ENCODE peak calls at places on chromosomes 11 and 22, in ten cellular contexts. E is cardiac muscle cell, R is MM.1S, A is heart left ventricle, N is HFFc6, U is fibroblast of mammary gland, Y is fibroblast of lung, C is endothelial cell of umbilical vein, Q is cardiac fibroblast, V is GM12878. D is an unnamed sample.

GRCh38 chr11:73344191-73344607 is 32.0 kb upstream of the RELT start:
- DNase-seq in R (no peak), N (no peak), Y (peak), E (no peak), Q (no peak), A (peak), V (no peak), C (no peak), U (no peak), D (no peak)

GRCh38 chr22:21047730-21048129 is 2.0 kb downstream of the LRRC74B start:
- DNase-seq in A (peak), R (no peak), U (no peak), E (no peak), Q (no peak), V (no peak), Y (no peak), C (no peak), N (no peak), D (no peak)

GRCh38 chr11:2574043-2574552 is 125.7 kb downstream of the KCNQ1OT1 start:
- DNase-seq in C (no peak), Y (no peak), Q (no peak), E (no peak), U (no peak), N (no peak), R (no peak), V (no peak), A (peak), D (no peak)

GRCh38 chr11:77322926-77323590 is 21.6 kb upstream of the GDPD4 start:
- DNase-seq in A (no peak), N (peak), Y (peak), V (no peak), U (peak), E (no peak), C (no peak), R (no peak), Q (peak), D (no peak)

GRCh38 chr11:109865558-109866186 is 227.5 kb upstream of the ZC3H12C start:
- DNase-seq in N (no peak), U (no peak), A (peak), V (no peak), E (no peak), R (no peak), C (no peak), Y (no peak), Q (no peak), D (peak)

GRCh38 chr22:47586038-47586437 is 823.6 kb downstream of the TBC1D22A start:
- DNase-seq in U (no peak), E (no peak), Y (no peak), R (no peak), A (no peak), Q (no peak), V (no peak), N (no peak), C (no peak), D (no peak)

GRCh38 chr11:16794047-16794818 is 55.8 kb downstream of the C11orf58 start:
- DNase-seq in Q (no peak), V (no peak), E (no peak), C (no peak), U (no peak), Y (no peak), N (no peak), A (no peak), R (no peak), D (no peak)

GRCh38 chr11:86370922-86371614 is 3.6 kb upstream of the CCDC81 start:
- DNase-seq in V (no peak), Y (peak), Q (peak), R (no peak), N (peak), E (no peak), U (peak), C (peak), A (no peak), D (no peak)

GRCh38 chr11:58762284-58763119 is 30.8 kb upstream of the GLYAT start:
- DNase-seq in V (no peak), N (no peak), Y (no peak), E (no peak), U (no peak), Q (no peak), A (no peak), R (no peak), C (no peak), D (no peak)

GRCh38 chr11:128904872-128905344 is 13.8 kb downstream of the KCNJ5 start:
- DNase-seq in C (peak), Q (no peak), A (peak), U (no peak), Y (peak), E (peak), N (no peak), V (no peak), R (no peak), D (peak)

GRCh38 chr11:60921259-60921658 is 3.0 kb upstream of the TMEM132A start:
- DNase-seq in A (no peak), C (no peak), U (no peak), V (no peak), R (no peak), E (no peak), Y (no peak), N (no peak), Q (no peak), D (no peak)

GRCh38 chr22:49402169-49402568 is 425.5 kb downstream of the BRD1 start:
- DNase-seq in N (no peak), U (no peak), Y (no peak), V (no peak), A (no peak), Q (no peak), R (no peak), E (no peak), C (no peak), D (no peak)

GRCh38 chr22:30038219-30038618 is 42.0 kb upstream of the HORMAD2 start:
- DNase-seq in Y (peak), Q (peak), V (no peak), A (peak), U (peak), N (peak), E (no peak), C (peak), R (no peak), D (peak)

GRCh38 chr22:31291716-31292644 is at the start of gene PIK3IP1:
- DNase-seq in V (peak), Q (peak), C (peak), A (peak), Y (peak), U (peak), N (peak), R (peak), E (peak), D (peak)

GRCh38 chr11:43924112-43924855 is 18.2 kb upstream of the C11orf96 start:
- DNase-seq in Y (no peak), R (no peak), A (no peak), U (no peak), E (no peak), N (no peak), C (no peak), V (no peak), Q (no peak), D (no peak)

GRCh38 chr11:46275964-46276641 is 1.4 kb upstream of the CREB3L1 start:
- DNase-seq in A (no peak), N (no peak), U (no peak), E (no peak), V (no peak), R (no peak), C (no peak), Y (no peak), Q (no peak), D (no peak)

GRCh38 chr11:65078151-65078550 is 5.7 kb downstream of the CDCA5 start:
- DNase-seq in Q (peak), E (peak), V (no peak), A (no peak), Y (peak), N (peak), R (peak), C (peak), U (peak), D (peak)

GRCh38 chr11:96187779-96188624 is 155.0 kb downstream of the MAML2 start:
- DNase-seq in U (peak), V (no peak), A (peak), Y (peak), N (peak), R (no peak), C (peak), Q (peak), E (no peak), D (peak)

GRCh38 chr11:899724-900123 is 10.9 kb downstream of the CHID1 start:
- DNase-seq in A (no peak), U (no peak), C (no peak), Y (no peak), V (no peak), E (no peak), Q (no peak), R (no peak), N (no peak), D (no peak)

GRCh38 chr22:20089977-20090729 is 10.1 kb downstream of the DGCR8 start:
- DNase-seq in E (no peak), R (no peak), V (no peak), A (peak), C (no peak), Q (peak), Y (no peak), N (peak), U (peak), D (no peak)

GRCh38 chr11:120985718-120986569 is 38.0 kb upstream of the TBCEL start:
- DNase-seq in N (peak), V (no peak), Q (peak), Y (peak), E (peak), R (peak), A (peak), U (peak), C (peak), D (peak)

GRCh38 chr11:83724704-83725114 is 438.5 kb upstream of the CCDC90B start:
- DNase-seq in A (no peak), Q (no peak), Y (no peak), U (peak), N (no peak), V (no peak), C (no peak), R (no peak), E (peak), D (peak)

GRCh38 chr11:90874281-90874680 is 651.4 kb upstream of the CHORDC1 start:
- DNase-seq in U (no peak), N (no peak), V (no peak), E (no peak), Q (no peak), C (no peak), R (no peak), Y (no peak), A (no peak), D (peak)

GRCh38 chr11:105960252-105961245 is 61.5 kb downstream of the MSANTD4 start:
- DNase-seq in C (no peak), V (no peak), Q (no peak), U (no peak), E (no peak), A (peak), Y (no peak), N (no peak), R (no peak), D (no peak)

GRCh38 chr11:43579171-43579918 is 101.2 kb upstream of the HSD17B12 start:
- DNase-seq in A (no peak), N (no peak), Q (peak), R (no peak), V (no peak), E (peak), U (peak), Y (peak), C (peak), D (peak)

GRCh38 chr22:17518379-17518778 is 44.9 kb upstream of the SLC25A18 start:
- DNase-seq in R (no peak), V (no peak), Y (no peak), C (no peak), A (no peak), N (no peak), Q (no peak), E (no peak), U (no peak), D (no peak)

GRCh38 chr11:33256808-33257159 is 397 bp upstream of the HIPK3 start:
- DNase-seq in R (no peak), Q (no peak), A (no peak), U (no peak), C (no peak), N (no peak), Y (no peak), V (no peak), E (no peak), D (no peak)

GRCh38 chr11:76695133-76695532 is 24.6 kb upstream of the LRRC32 start:
- DNase-seq in Y (no peak), C (no peak), N (no peak), Q (no peak), V (no peak), U (no peak), E (no peak), A (no peak), R (no peak), D (no peak)

GRCh38 chr11:66976048-66976467 is 954 bp downstream of the C11orf86 start:
- DNase-seq in Q (peak), N (no peak), E (peak), U (no peak), Y (no peak), A (no peak), C (peak), V (no peak), R (no peak), D (peak)

GRCh38 chr11:127288926-127289325 is 288.4 kb upstream of the KIRREL3 start:
- DNase-seq in E (no peak), A (no peak), C (no peak), Q (no peak), N (no peak), R (no peak), Y (no peak), V (no peak), U (no peak), D (no peak)

GRCh38 chr11:72719144-72719543 is 33.1 kb downstream of the ARAP1 start:
- DNase-seq in R (peak), Y (peak), C (no peak), V (no peak), E (peak), N (no peak), Q (no peak), U (peak), A (peak), D (no peak)

GRCh38 chr11:120674537-120674936 is 163.0 kb downstream of the GRIK4 start:
- DNase-seq in Y (peak), A (no peak), R (no peak), Q (no peak), E (no peak), V (no peak), U (no peak), C (no peak), N (no peak), D (no peak)

GRCh38 chr22:20154602-20155183 is 3.8 kb upstream of the CCDC188 start:
- DNase-seq in A (no peak), V (no peak), Y (no peak), Q (no peak), E (no peak), U (no peak), R (no peak), N (no peak), C (no peak), D (no peak)

DNA sequence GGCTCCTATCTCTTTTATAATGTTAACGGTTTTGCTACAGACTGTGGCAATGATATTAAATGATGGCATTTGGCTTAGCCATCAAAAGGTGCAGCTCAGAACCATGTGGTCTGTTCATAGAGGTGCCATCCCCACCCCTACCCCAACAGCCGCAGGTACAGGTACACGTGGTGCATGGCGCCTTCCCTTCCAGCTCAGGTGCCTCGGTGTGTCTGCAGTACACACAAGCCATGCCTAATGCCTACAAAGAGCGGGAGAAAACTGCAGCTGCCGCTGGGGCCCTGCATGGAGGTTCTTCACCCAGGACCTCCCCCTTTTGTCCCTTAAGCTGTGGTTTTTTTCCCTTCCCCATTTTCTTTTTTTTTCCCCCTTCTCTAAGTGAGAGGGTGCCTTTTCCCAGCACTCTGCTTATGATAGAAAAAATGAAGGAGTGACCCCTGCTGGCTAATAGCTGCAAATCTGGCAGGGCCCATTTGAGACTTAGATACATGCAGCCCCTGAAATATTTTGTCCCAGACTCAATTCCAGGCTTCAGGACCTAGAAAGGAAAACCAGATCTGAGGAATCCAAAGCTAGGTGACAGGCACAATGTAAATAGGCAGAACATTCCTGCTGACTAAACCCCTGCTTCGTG is 6.5 kb downstream of the OR52M1 start:
- DNase-seq in E (no peak), V (no peak), Y (no peak), Q (peak), R (no peak), U (no peak), N (no peak), A (no peak), C (peak), D (peak)
- TF ChIP-seq CTCF in E (no peak), V (peak), Y (peak), Q (peak), R (peak), U (peak), N (peak), A (no peak), C (peak), D (peak)

GRCh38 chr22:24703101-24703500 is 71.4 kb downstream of the PIWIL3 start:
- DNase-seq in C (no peak), Q (peak), R (no peak), V (no peak), N (no peak), A (peak), Y (peak), E (no peak), U (peak), D (no peak)

GRCh38 chr22:24707477-24707816 is 67.1 kb downstream of the PIWIL3 start:
- DNase-seq in C (no peak), A (no peak), E (no peak), R (no peak), U (no peak), Q (no peak), Y (no peak), V (no peak), N (no peak), D (no peak)

GRCh38 chr22:24706050-24706449 is 68.5 kb downstream of the PIWIL3 start:
- DNase-seq in N (no peak), R (no peak), Q (no peak), A (no peak), Y (no peak), V (no peak), E (no peak), C (peak), U (no peak), D (no peak)

GRCh38 chr22:24706732-24707476 is 67.6 kb downstream of the PIWIL3 start:
- DNase-seq in N (no peak), Y (no peak), V (no peak), Q (no peak), R (no peak), E (no peak), C (no peak), U (no peak), A (no peak), D (no peak)
- TF ChIP-seq CTCF in N (no peak), Y (no peak), V (no peak), Q (no peak), R (no peak), E (no peak), C (no peak), U (no peak), A (no peak), D (no peak)

DNA sequence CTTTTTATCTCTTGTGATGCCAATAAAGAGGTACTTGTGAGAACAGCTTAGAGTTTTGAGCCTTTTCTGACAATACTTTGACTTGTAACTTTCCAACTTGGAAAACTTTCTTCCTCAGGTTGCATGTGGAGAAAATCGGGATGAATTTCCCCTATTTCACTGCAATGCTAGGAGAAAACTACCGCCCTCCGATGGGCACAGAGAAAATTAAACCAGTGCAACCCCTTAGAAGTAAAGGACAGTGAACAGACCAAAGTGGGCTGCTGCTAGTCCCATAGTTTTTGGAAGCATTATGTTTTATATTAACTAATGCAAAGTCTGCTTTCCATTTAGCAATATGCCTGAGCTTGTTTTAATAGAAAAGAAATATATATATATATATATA is 195.5 kb upstream of the RAG2 start:
- DNase-seq in N (no peak), U (no peak), E (peak), Y (no peak), V (no peak), C (no peak), R (no peak), A (no peak), Q (no peak), D (peak)
- TF ChIP-seq CTCF in N (no peak), U (no peak), E (peak), Y (peak), V (no peak), C (no peak), R (no peak), A (no peak), Q (no peak), D (no peak)

GRCh38 chr22:42992092-42992491 is 22.9 kb downstream of the PACSIN2 start:
- DNase-seq in Y (no peak), V (no peak), A (no peak), N (no peak), E (no peak), C (no peak), R (no peak), U (no peak), Q (no peak), D (no peak)

GRCh38 chr22:42991010-42991651 is 23.8 kb downstream of the PACSIN2 start:
- DNase-seq in A (no peak), C (no peak), V (no peak), Y (peak), E (no peak), R (no peak), U (peak), Q (peak), N (peak), D (peak)

GRCh38 chr22:42992886-42993479 is 22.0 kb downstream of the PACSIN2 start:
- DNase-seq in A (no peak), Y (no peak), R (no peak), E (no peak), N (no peak), Q (no peak), U (no peak), C (no peak), V (no peak), D (no peak)

GRCh38 chr22:42993651-42994275 is 21.2 kb downstream of the PACSIN2 start:
- DNase-seq in R (no peak), Y (peak), A (no peak), N (peak), U (peak), E (no peak), V (no peak), Q (peak), C (no peak), D (peak)

DNA sequence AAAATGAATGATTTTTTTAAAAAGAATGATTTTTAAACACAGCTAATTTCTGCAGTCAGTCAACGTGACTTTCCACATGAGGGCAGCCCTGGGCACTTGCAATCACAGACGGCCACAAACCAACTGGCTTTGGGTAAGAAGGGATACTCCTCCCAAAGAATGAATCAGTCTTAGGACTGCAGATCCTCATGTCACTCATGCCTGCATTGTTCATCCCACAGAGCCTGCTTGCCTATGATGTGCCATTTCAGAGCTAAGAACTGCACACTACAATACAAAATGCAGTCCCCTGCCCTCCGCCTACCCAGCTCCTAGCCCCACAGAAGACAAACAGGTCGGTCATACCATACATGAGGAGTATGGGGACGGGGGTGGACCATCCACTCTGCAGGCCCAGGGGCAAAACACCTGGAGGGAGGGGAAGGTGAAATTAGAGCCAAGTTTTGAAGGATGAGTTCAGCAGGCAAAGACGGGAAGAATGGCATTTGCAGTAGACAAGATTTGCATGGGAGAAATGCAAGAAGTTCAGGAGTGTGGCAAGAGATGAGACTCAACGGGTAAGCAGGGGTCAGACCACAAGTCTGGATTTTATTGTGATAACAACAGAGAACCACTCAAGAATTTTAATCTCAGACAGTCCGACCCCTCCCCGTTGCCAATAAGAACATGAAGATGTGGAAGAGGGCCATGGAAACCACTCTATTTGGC is 24.7 kb downstream of the PACSIN2 start:
- DNase-seq in A (no peak), C (peak), U (peak), Y (peak), Q (peak), N (peak), E (no peak), V (no peak), R (no peak), D (peak)
- TF ChIP-seq CTCF in A (peak), C (peak), U (peak), Y (peak), Q (peak), N (peak), E (peak), V (no peak), R (no peak), D (peak)

D was measured in MCF 10A.